ENCODE peak calls at places on chromosomes 11 and 22, in eight cellular contexts. F, N, B, G, M, Q, E and W are unnamed samples.

GRCh38 chr11:77884186-77884828 is 63.4 kb downstream of the AAMDC start:
- DNase-seq in F (no peak), N (no peak), B (no peak), G (no peak), M (no peak), Q (no peak), E (no peak), W (no peak)

GRCh38 chr11:112453601-112454577 is 193.2 kb upstream of the PLET1 start:
- DNase-seq in F (peak), N (peak), B (no peak), G (no peak), M (no peak), Q (no peak), E (peak), W (no peak)

GRCh38 chr11:47756208-47756607 is 10.9 kb downstream of the FNBP4 start:
- DNase-seq in F (no peak), N (no peak), B (no peak), G (no peak), M (no peak), Q (no peak), E (no peak), W (no peak)

GRCh38 chr11:2383823-2384722 is 7.0 kb downstream of the CD81 start:
- DNase-seq in F (peak), N (peak), B (no peak), G (peak), M (no peak), Q (no peak), E (no peak), W (no peak)

GRCh38 chr11:8338138-8338537 is 74.5 kb upstream of the LMO1 start:
- DNase-seq in F (no peak), N (peak), B (no peak), G (no peak), M (no peak), Q (no peak), E (peak), W (no peak)

GRCh38 chr11:43507171-43507570 is 148.5 kb downstream of the TTC17 start:
- DNase-seq in F (no peak), N (no peak), B (no peak), G (no peak), M (no peak), Q (no peak), E (no peak), W (no peak)

GRCh38 chr22:46039531-46039930 is 62.6 kb upstream of the WNT7B start:
- DNase-seq in F (no peak), N (no peak), B (no peak), G (no peak), M (no peak), Q (no peak), E (no peak), W (no peak)

GRCh38 chr22:36873614-36874308 is 13.0 kb downstream of the NCF4 start:
- DNase-seq in F (no peak), N (peak), B (no peak), G (no peak), M (peak), Q (no peak), E (peak), W (no peak)

GRCh38 chr11:96781082-96781481 is 391.3 kb downstream of the JRKL start:
- DNase-seq in F (no peak), N (no peak), B (no peak), G (no peak), M (no peak), Q (no peak), E (no peak), W (no peak)

GRCh38 chr11:117915219-117915618 is 14.0 kb downstream of the TMPRSS13 start:
- DNase-seq in F (no peak), N (no peak), B (no peak), G (no peak), M (no peak), Q (no peak), E (no peak), W (peak)

GRCh38 chr11:77865805-77866204 is 44.9 kb downstream of the AAMDC start:
- DNase-seq in F (no peak), N (no peak), B (no peak), G (no peak), M (no peak), Q (no peak), E (no peak), W (no peak)

GRCh38 chr11:77036398-77036797 is 2.2 kb downstream of the B3GNT6 start:
- DNase-seq in F (no peak), N (no peak), B (no peak), G (no peak), M (no peak), Q (no peak), E (no peak), W (no peak)

GRCh38 chr11:33515347-33515746 is 185.3 kb downstream of the C11orf91 start:
- DNase-seq in F (no peak), N (no peak), B (no peak), G (no peak), M (no peak), Q (no peak), E (no peak), W (no peak)

GRCh38 chr11:108880510-108880909 is 215.6 kb downstream of the DDX10 start:
- DNase-seq in F (no peak), N (no peak), B (no peak), G (no peak), M (no peak), Q (no peak), E (no peak), W (no peak)

GRCh38 chr11:117574551-117574950 is 222.5 kb downstream of the DSCAML1 start:
- DNase-seq in F (no peak), N (no peak), B (no peak), G (no peak), M (no peak), Q (no peak), E (no peak), W (peak)

GRCh38 chr22:19357270-19358105 is 66.0 kb upstream of the CLTCL1 start:
- DNase-seq in F (no peak), N (no peak), B (no peak), G (no peak), M (no peak), Q (no peak), E (no peak), W (no peak)

GRCh38 chr11:19673924-19674390 is 38.7 kb upstream of the NAV2 start:
- DNase-seq in F (no peak), N (peak), B (no peak), G (peak), M (no peak), Q (peak), E (peak), W (peak)

GRCh38 chr22:28414017-28414416 is 265.6 kb downstream of the TTC28 start:
- DNase-seq in F (no peak), N (no peak), B (no peak), G (no peak), M (no peak), Q (no peak), E (no peak), W (no peak)

GRCh38 chr11:69923196-69923595 is 104.0 kb upstream of the FGF3 start:
- DNase-seq in F (no peak), N (no peak), B (no peak), G (no peak), M (no peak), Q (no peak), E (no peak), W (peak)

GRCh38 chr22:20577045-20577444 is 69.6 kb downstream of the MED15 start:
- DNase-seq in F (peak), N (no peak), B (no peak), G (no peak), M (no peak), Q (no peak), E (no peak), W (no peak)

GRCh38 chr11:10407749-10408472 is 47.2 kb upstream of the AMPD3 start:
- DNase-seq in F (no peak), N (no peak), B (no peak), G (no peak), M (no peak), Q (no peak), E (peak), W (no peak)

GRCh38 chr22:38051261-38051660 is 5.9 kb upstream of the PICK1 start:
- DNase-seq in F (no peak), N (no peak), B (no peak), G (no peak), M (no peak), Q (no peak), E (no peak), W (no peak)

GRCh38 chr11:35403765-35404396 is 15.5 kb downstream of the SLC1A2 start:
- DNase-seq in F (no peak), N (no peak), B (no peak), G (no peak), M (no peak), Q (no peak), E (no peak), W (no peak)

GRCh38 chr11:78921517-78921916 is 346.9 kb upstream of the NARS2 start:
- DNase-seq in F (no peak), N (no peak), B (no peak), G (no peak), M (no peak), Q (no peak), E (no peak), W (no peak)